ENCODE peak calls at places on chromosomes 16 and 17, in five cellular contexts. H is left ventricle myocardium superior, K is A172, Y is stomach, T is aorta. N is an unnamed sample.

GRCh38 chr16:86044881-86045600 is 146.1 kb downstream of the IRF8 start:
- DNase-seq in H (no peak), K (no peak), Y (peak; percentile 67), T (no peak), N (no peak)

GRCh38 chr17:44065668-44066203 is 735 bp downstream of the LSM12 start:
- DNase-seq in H (no peak), K (no peak), Y (no peak), T (no peak), N (no peak)

GRCh38 chr17:58318627-58319180 is 9.9 kb downstream of the TSPOAP1 start:
- DNase-seq in H (no peak), K (no peak), Y (no peak), T (no peak), N (no peak)

GRCh38 chr16:89557230-89557935 is 3.1 kb upstream of the RPL13 start:
- DNase-seq in H (peak; percentile 90), K (peak; percentile 66), Y (peak; percentile 80), T (peak; percentile 89), N (peak; percentile 90)

GRCh38 chr17:82006468-82007227 is 16.0 kb downstream of the CENPX start:
- DNase-seq in H (no peak), K (peak; percentile 67), Y (no peak), T (peak; percentile 79), N (peak; percentile 66)

GRCh38 chr16:89537549-89537925 is 22.9 kb upstream of the RPL13 start:
- DNase-seq in H (no peak), K (no peak), Y (no peak), T (no peak), N (no peak)

GRCh38 chr16:84044108-84044488 is 1.5 kb upstream of the SLC38A8 start:
- DNase-seq in H (no peak), K (peak; percentile 59), Y (no peak), T (peak; percentile 5), N (no peak)

GRCh38 chr16:57534337-57534880 is 2.0 kb downstream of the CCDC102A start:
- DNase-seq in H (no peak), K (no peak), Y (no peak), T (no peak), N (no peak)

GRCh38 chr17:10992097-10992496 is 154.2 kb upstream of the PIRT start:
- DNase-seq in H (no peak), K (no peak), Y (no peak), T (no peak), N (no peak)

GRCh38 chr17:51006601-51007000 is 114.1 kb downstream of the SPAG9 start:
- DNase-seq in H (no peak), K (no peak), Y (no peak), T (no peak), N (peak; percentile 32)

GRCh38 chr17:64336760-64337413 is 53.8 kb downstream of the PECAM1 start:
- DNase-seq in H (no peak), K (no peak), Y (no peak), T (no peak), N (no peak)

GRCh38 chr17:80791758-80792284 is 199.8 kb upstream of the CHMP6 start:
- DNase-seq in H (peak; percentile 51), K (peak; percentile 96), Y (peak; percentile 41), T (peak; percentile 79), N (peak; percentile 68)